ENCODE peak calls at places on chromosomes 3 and 15, in eight cellular contexts. One of them, this sample, is unnamed.

GRCh38 chr3:127777861-127778711 is 44.2 kb downstream of the MGLL start:
- DNase-seq in naive thymus-derived CD4-positive, alpha-beta T cell: no peak
- DNase-seq in left lung: no peak
- DNase-seq in sigmoid colon: no peak
- DNase-seq in dorsolateral prefrontal cortex: no peak
- DNase-seq in HCT116: no peak
- DNase-seq in CD8-positive, alpha-beta memory T cell: no peak
- DNase-seq in heart left ventricle: no peak
- DNase-seq in this sample: no peak

GRCh38 chr3:171347017-171347979 is 112.9 kb downstream of the TNIK start:
- DNase-seq in naive thymus-derived CD4-positive, alpha-beta T cell: no peak
- DNase-seq in left lung: peak; percentile 35
- DNase-seq in sigmoid colon: no peak
- DNase-seq in dorsolateral prefrontal cortex: no peak
- DNase-seq in HCT116: no peak
- DNase-seq in CD8-positive, alpha-beta memory T cell: no peak
- DNase-seq in heart left ventricle: no peak
- DNase-seq in this sample: no peak

GRCh38 chr3:159234306-159234705 is 432.5 kb downstream of the MFSD1 start:
- DNase-seq in naive thymus-derived CD4-positive, alpha-beta T cell: no peak
- DNase-seq in left lung: no peak
- DNase-seq in sigmoid colon: no peak
- DNase-seq in dorsolateral prefrontal cortex: no peak
- DNase-seq in HCT116: no peak
- DNase-seq in CD8-positive, alpha-beta memory T cell: no peak
- DNase-seq in heart left ventricle: no peak
- DNase-seq in this sample: no peak

GRCh38 chr15:39621961-39622360 is 41.1 kb downstream of the THBS1 start:
- DNase-seq in naive thymus-derived CD4-positive, alpha-beta T cell: no peak
- DNase-seq in left lung: no peak
- DNase-seq in sigmoid colon: no peak
- DNase-seq in dorsolateral prefrontal cortex: no peak
- DNase-seq in HCT116: no peak
- DNase-seq in CD8-positive, alpha-beta memory T cell: no peak
- DNase-seq in heart left ventricle: no peak
- DNase-seq in this sample: no peak

GRCh38 chr15:68650901-68651709 is 72.3 kb downstream of the CORO2B start:
- DNase-seq in naive thymus-derived CD4-positive, alpha-beta T cell: peak; percentile 14
- DNase-seq in left lung: no peak
- DNase-seq in sigmoid colon: peak; percentile 76
- DNase-seq in dorsolateral prefrontal cortex: peak; percentile 66
- DNase-seq in HCT116: peak; percentile 51
- DNase-seq in CD8-positive, alpha-beta memory T cell: peak; percentile 16
- DNase-seq in heart left ventricle: peak; percentile 53
- DNase-seq in this sample: peak; percentile 76

GRCh38 chr15:68354268-68354667 is 76.7 kb downstream of the FEM1B start:
- DNase-seq in naive thymus-derived CD4-positive, alpha-beta T cell: no peak
- DNase-seq in left lung: no peak
- DNase-seq in sigmoid colon: no peak
- DNase-seq in dorsolateral prefrontal cortex: no peak
- DNase-seq in HCT116: no peak
- DNase-seq in CD8-positive, alpha-beta memory T cell: no peak
- DNase-seq in heart left ventricle: no peak
- DNase-seq in this sample: no peak

GRCh38 chr3:136546718-136547117 is 205.5 kb downstream of the STAG1 start:
- DNase-seq in naive thymus-derived CD4-positive, alpha-beta T cell: peak; percentile 6
- DNase-seq in left lung: no peak
- DNase-seq in sigmoid colon: no peak
- DNase-seq in dorsolateral prefrontal cortex: no peak
- DNase-seq in HCT116: peak; percentile 10
- DNase-seq in CD8-positive, alpha-beta memory T cell: no peak
- DNase-seq in heart left ventricle: no peak
- DNase-seq in this sample: no peak

GRCh38 chr15:39497759-39498565 is 82.9 kb upstream of the THBS1 start:
- DNase-seq in naive thymus-derived CD4-positive, alpha-beta T cell: no peak
- DNase-seq in left lung: no peak
- DNase-seq in sigmoid colon: no peak
- DNase-seq in dorsolateral prefrontal cortex: no peak
- DNase-seq in HCT116: no peak
- DNase-seq in CD8-positive, alpha-beta memory T cell: no peak
- DNase-seq in heart left ventricle: no peak
- DNase-seq in this sample: no peak

GRCh38 chr3:46112296-46112695 is 85.0 kb upstream of the XCR1 start:
- DNase-seq in naive thymus-derived CD4-positive, alpha-beta T cell: no peak
- DNase-seq in left lung: no peak
- DNase-seq in sigmoid colon: no peak
- DNase-seq in dorsolateral prefrontal cortex: no peak
- DNase-seq in HCT116: no peak
- DNase-seq in CD8-positive, alpha-beta memory T cell: no peak
- DNase-seq in heart left ventricle: no peak
- DNase-seq in this sample: no peak

GRCh38 chr3:1007890-1008289 is 84.9 kb upstream of the CNTN6 start:
- DNase-seq in naive thymus-derived CD4-positive, alpha-beta T cell: no peak
- DNase-seq in left lung: no peak
- DNase-seq in sigmoid colon: no peak
- DNase-seq in dorsolateral prefrontal cortex: no peak
- DNase-seq in HCT116: no peak
- DNase-seq in CD8-positive, alpha-beta memory T cell: no peak
- DNase-seq in heart left ventricle: no peak
- DNase-seq in this sample: no peak

GRCh38 chr3:33030802-33031201 is 66.1 kb downstream of the GLB1 start:
- DNase-seq in naive thymus-derived CD4-positive, alpha-beta T cell: no peak
- DNase-seq in left lung: no peak
- DNase-seq in sigmoid colon: no peak
- DNase-seq in dorsolateral prefrontal cortex: no peak
- DNase-seq in HCT116: no peak
- DNase-seq in CD8-positive, alpha-beta memory T cell: no peak
- DNase-seq in heart left ventricle: no peak
- DNase-seq in this sample: no peak

GRCh38 chr15:73854265-73854664 is 19.1 kb upstream of the TBC1D21 start:
- DNase-seq in naive thymus-derived CD4-positive, alpha-beta T cell: no peak
- DNase-seq in left lung: no peak
- DNase-seq in sigmoid colon: no peak
- DNase-seq in dorsolateral prefrontal cortex: no peak
- DNase-seq in HCT116: no peak
- DNase-seq in CD8-positive, alpha-beta memory T cell: no peak
- DNase-seq in heart left ventricle: no peak
- DNase-seq in this sample: no peak
- H3K27ac ChIP-seq in naive thymus-derived CD4-positive, alpha-beta T cell: no peak overlapping the region
- H3K27ac ChIP-seq in left lung: no peak overlapping the region
- H3K27ac ChIP-seq in sigmoid colon: no peak overlapping the region
- H3K27ac ChIP-seq in dorsolateral prefrontal cortex: peak overlapping the region; percentile 56
- H3K27ac ChIP-seq in HCT116: no peak overlapping the region
- H3K27ac ChIP-seq in CD8-positive, alpha-beta memory T cell: no peak overlapping the region
- H3K27ac ChIP-seq in heart left ventricle: no peak overlapping the region
- H3K27ac ChIP-seq in this sample: no peak overlapping the region

GRCh38 chr3:194870394-194871110 is 184.9 kb downstream of the FAM43A start:
- DNase-seq in naive thymus-derived CD4-positive, alpha-beta T cell: no peak
- DNase-seq in left lung: no peak
- DNase-seq in sigmoid colon: no peak
- DNase-seq in dorsolateral prefrontal cortex: no peak
- DNase-seq in HCT116: peak; percentile 59
- DNase-seq in CD8-positive, alpha-beta memory T cell: no peak
- DNase-seq in heart left ventricle: peak; percentile 58
- DNase-seq in this sample: no peak

GRCh38 chr3:194872669-194872977 is 186.9 kb downstream of the FAM43A start:
- DNase-seq in naive thymus-derived CD4-positive, alpha-beta T cell: no peak
- DNase-seq in left lung: no peak
- DNase-seq in sigmoid colon: no peak
- DNase-seq in dorsolateral prefrontal cortex: no peak
- DNase-seq in HCT116: peak; percentile 10
- DNase-seq in CD8-positive, alpha-beta memory T cell: no peak
- DNase-seq in heart left ventricle: no peak
- DNase-seq in this sample: no peak

GRCh38 chr3:194869482-194870169 is 183.9 kb downstream of the FAM43A start:
- DNase-seq in naive thymus-derived CD4-positive, alpha-beta T cell: no peak
- DNase-seq in left lung: no peak
- DNase-seq in sigmoid colon: no peak
- DNase-seq in dorsolateral prefrontal cortex: no peak
- DNase-seq in HCT116: peak; percentile 69
- DNase-seq in CD8-positive, alpha-beta memory T cell: no peak
- DNase-seq in heart left ventricle: no peak
- DNase-seq in this sample: no peak

GRCh38 chr3:194871864-194872668 is 186.4 kb downstream of the FAM43A start:
- DNase-seq in naive thymus-derived CD4-positive, alpha-beta T cell: no peak
- DNase-seq in left lung: peak; percentile 44
- DNase-seq in sigmoid colon: no peak
- DNase-seq in dorsolateral prefrontal cortex: no peak
- DNase-seq in HCT116: peak; percentile 10
- DNase-seq in CD8-positive, alpha-beta memory T cell: no peak
- DNase-seq in heart left ventricle: no peak
- DNase-seq in this sample: peak; percentile 60

GRCh38 chr3:194871143-194871863 is 185.6 kb downstream of the FAM43A start:
- DNase-seq in naive thymus-derived CD4-positive, alpha-beta T cell: no peak
- DNase-seq in left lung: peak; percentile 49
- DNase-seq in sigmoid colon: no peak
- DNase-seq in dorsolateral prefrontal cortex: no peak
- DNase-seq in HCT116: peak; percentile 60
- DNase-seq in CD8-positive, alpha-beta memory T cell: no peak
- DNase-seq in heart left ventricle: peak; percentile 62
- DNase-seq in this sample: no peak
- H3K27ac ChIP-seq in naive thymus-derived CD4-positive, alpha-beta T cell: no peak overlapping the region
- H3K27ac ChIP-seq in left lung: no peak overlapping the region
- H3K27ac ChIP-seq in sigmoid colon: peak overlapping the region; percentile 45
- H3K27ac ChIP-seq in dorsolateral prefrontal cortex: no peak overlapping the region
- H3K27ac ChIP-seq in HCT116: peak overlapping the region; percentile 36
- H3K27ac ChIP-seq in CD8-positive, alpha-beta memory T cell: no peak overlapping the region
- H3K27ac ChIP-seq in heart left ventricle: peak overlapping the region; percentile 44
- H3K27ac ChIP-seq in this sample: no peak overlapping the region

GRCh38 chr3:152426393-152426792 is 157.7 kb downstream of the MBNL1 start:
- DNase-seq in naive thymus-derived CD4-positive, alpha-beta T cell: no peak
- DNase-seq in left lung: no peak
- DNase-seq in sigmoid colon: no peak
- DNase-seq in dorsolateral prefrontal cortex: no peak
- DNase-seq in HCT116: no peak
- DNase-seq in CD8-positive, alpha-beta memory T cell: no peak
- DNase-seq in heart left ventricle: no peak
- DNase-seq in this sample: no peak

GRCh38 chr3:152428577-152428976 is 159.8 kb downstream of the MBNL1 start:
- DNase-seq in naive thymus-derived CD4-positive, alpha-beta T cell: no peak
- DNase-seq in left lung: no peak
- DNase-seq in sigmoid colon: no peak
- DNase-seq in dorsolateral prefrontal cortex: no peak
- DNase-seq in HCT116: no peak
- DNase-seq in CD8-positive, alpha-beta memory T cell: no peak
- DNase-seq in heart left ventricle: no peak
- DNase-seq in this sample: no peak

GRCh38 chr3:152434142-152434541 is 165.4 kb downstream of the MBNL1 start:
- DNase-seq in naive thymus-derived CD4-positive, alpha-beta T cell: no peak
- DNase-seq in left lung: no peak
- DNase-seq in sigmoid colon: no peak
- DNase-seq in dorsolateral prefrontal cortex: no peak
- DNase-seq in HCT116: no peak
- DNase-seq in CD8-positive, alpha-beta memory T cell: no peak
- DNase-seq in heart left ventricle: no peak
- DNase-seq in this sample: no peak

GRCh38 chr3:152430223-152431002 is 161.7 kb downstream of the MBNL1 start:
- DNase-seq in naive thymus-derived CD4-positive, alpha-beta T cell: no peak
- DNase-seq in left lung: no peak
- DNase-seq in sigmoid colon: no peak
- DNase-seq in dorsolateral prefrontal cortex: no peak
- DNase-seq in HCT116: no peak
- DNase-seq in CD8-positive, alpha-beta memory T cell: no peak
- DNase-seq in heart left ventricle: peak; percentile 47
- DNase-seq in this sample: no peak
- H3K27ac ChIP-seq in naive thymus-derived CD4-positive, alpha-beta T cell: peak overlapping the region; percentile 35
- H3K27ac ChIP-seq in left lung: peak overlapping the region; percentile 14
- H3K27ac ChIP-seq in sigmoid colon: peak overlapping the region; percentile 38
- H3K27ac ChIP-seq in dorsolateral prefrontal cortex: peak overlapping the region; percentile 40
- H3K27ac ChIP-seq in HCT116: no peak overlapping the region
- H3K27ac ChIP-seq in CD8-positive, alpha-beta memory T cell: no peak overlapping the region
- H3K27ac ChIP-seq in heart left ventricle: peak overlapping the region; percentile 72
- H3K27ac ChIP-seq in this sample: peak overlapping the region; percentile 19

GRCh38 chr3:49415931-49416601 is 3.8 kb downstream of the TCTA start:
- DNase-seq in naive thymus-derived CD4-positive, alpha-beta T cell: peak; percentile 71
- DNase-seq in left lung: no peak
- DNase-seq in sigmoid colon: no peak
- DNase-seq in dorsolateral prefrontal cortex: no peak
- DNase-seq in HCT116: no peak
- DNase-seq in CD8-positive, alpha-beta memory T cell: peak; percentile 68
- DNase-seq in heart left ventricle: no peak
- DNase-seq in this sample: no peak
- H3K27ac ChIP-seq in naive thymus-derived CD4-positive, alpha-beta T cell: peak overlapping the region; percentile 81
- H3K27ac ChIP-seq in left lung: peak overlapping the region; percentile 28
- H3K27ac ChIP-seq in sigmoid colon: peak overlapping the region; percentile 3
- H3K27ac ChIP-seq in dorsolateral prefrontal cortex: peak overlapping the region; percentile 45
- H3K27ac ChIP-seq in HCT116: no peak overlapping the region
- H3K27ac ChIP-seq in CD8-positive, alpha-beta memory T cell: peak overlapping the region; percentile 92
- H3K27ac ChIP-seq in heart left ventricle: peak overlapping the region; percentile 5
- H3K27ac ChIP-seq in this sample: no peak overlapping the region

GRCh38 chr3:177607596-177607995 is 410.3 kb upstream of the TBL1XR1 start:
- DNase-seq in naive thymus-derived CD4-positive, alpha-beta T cell: no peak
- DNase-seq in left lung: no peak
- DNase-seq in sigmoid colon: no peak
- DNase-seq in dorsolateral prefrontal cortex: no peak
- DNase-seq in HCT116: no peak
- DNase-seq in CD8-positive, alpha-beta memory T cell: no peak
- DNase-seq in heart left ventricle: no peak
- DNase-seq in this sample: no peak
- H3K27ac ChIP-seq in naive thymus-derived CD4-positive, alpha-beta T cell: no peak overlapping the region
- H3K27ac ChIP-seq in left lung: no peak overlapping the region
- H3K27ac ChIP-seq in sigmoid colon: peak overlapping the region; percentile 43
- H3K27ac ChIP-seq in dorsolateral prefrontal cortex: no peak overlapping the region
- H3K27ac ChIP-seq in HCT116: no peak overlapping the region
- H3K27ac ChIP-seq in CD8-positive, alpha-beta memory T cell: no peak overlapping the region
- H3K27ac ChIP-seq in heart left ventricle: no peak overlapping the region
- H3K27ac ChIP-seq in this sample: no peak overlapping the region

GRCh38 chr3:88221726-88222125 is 72.0 kb downstream of the C3orf38 start:
- DNase-seq in naive thymus-derived CD4-positive, alpha-beta T cell: no peak
- DNase-seq in left lung: no peak
- DNase-seq in sigmoid colon: no peak
- DNase-seq in dorsolateral prefrontal cortex: no peak
- DNase-seq in HCT116: no peak
- DNase-seq in CD8-positive, alpha-beta memory T cell: no peak
- DNase-seq in heart left ventricle: no peak
- DNase-seq in this sample: no peak
- H3K27ac ChIP-seq in naive thymus-derived CD4-positive, alpha-beta T cell: no peak overlapping the region
- H3K27ac ChIP-seq in left lung: no peak overlapping the region
- H3K27ac ChIP-seq in sigmoid colon: no peak overlapping the region
- H3K27ac ChIP-seq in dorsolateral prefrontal cortex: no peak overlapping the region
- H3K27ac ChIP-seq in HCT116: no peak overlapping the region
- H3K27ac ChIP-seq in CD8-positive, alpha-beta memory T cell: no peak overlapping the region
- H3K27ac ChIP-seq in heart left ventricle: no peak overlapping the region
- H3K27ac ChIP-seq in this sample: no peak overlapping the region

DNA sequence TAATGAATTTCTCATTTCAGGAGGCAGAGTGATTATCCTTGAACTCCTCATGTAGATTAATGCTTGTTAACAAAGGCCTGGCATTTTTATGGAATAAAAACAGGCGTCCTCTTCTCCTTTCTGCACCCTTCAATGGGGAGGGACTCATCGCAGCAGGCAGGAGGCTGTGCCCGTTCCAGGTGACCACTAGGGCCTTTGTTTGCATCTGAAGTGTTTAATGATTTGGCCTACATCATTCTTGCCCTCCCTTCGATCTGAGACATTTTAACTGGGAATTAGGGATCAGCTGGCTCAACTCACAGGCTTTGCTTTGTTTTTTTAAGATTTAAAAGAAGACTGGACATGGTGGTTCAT is 177.9 kb downstream of the ATP10A start:
- DNase-seq in naive thymus-derived CD4-positive, alpha-beta T cell: no peak
- DNase-seq in left lung: no peak
- DNase-seq in sigmoid colon: no peak
- DNase-seq in dorsolateral prefrontal cortex: no peak
- DNase-seq in HCT116: no peak
- DNase-seq in CD8-positive, alpha-beta memory T cell: no peak
- DNase-seq in heart left ventricle: no peak
- DNase-seq in this sample: no peak
- H3K27ac ChIP-seq in naive thymus-derived CD4-positive, alpha-beta T cell: no peak overlapping the region
- H3K27ac ChIP-seq in left lung: no peak overlapping the region
- H3K27ac ChIP-seq in sigmoid colon: peak overlapping the region; percentile 76
- H3K27ac ChIP-seq in dorsolateral prefrontal cortex: peak overlapping the region; percentile 12
- H3K27ac ChIP-seq in HCT116: no peak overlapping the region
- H3K27ac ChIP-seq in CD8-positive, alpha-beta memory T cell: no peak overlapping the region
- H3K27ac ChIP-seq in heart left ventricle: peak overlapping the region; percentile 26
- H3K27ac ChIP-seq in this sample: no peak overlapping the region

This sample was measured in substantia nigra.